ENCODE peak calls at places on chromosomes 16 and 17, in ten cellular contexts. M is left ventricle myocardium inferior, I is ovary, R is mucosa of descending colon, Z is thoracic aorta, G is breast epithelium, N is kidney epithelial cell, Y is BE2C, D is HFF-Myc, C is heart right ventricle. B is an unnamed sample.

GRCh38 chr17:81429353-81429774 is 34.1 kb downstream of the BAHCC1 start:
- DNase-seq in M (peak), I (peak), R (peak), Z (no peak), G (peak), N (no peak), Y (peak), D (no peak), C (peak), B (no peak)

GRCh38 chr17:6495450-6496115 is 51.3 kb downstream of the PIMREG start:
- DNase-seq in M (no peak), I (peak), R (peak), Z (no peak), G (peak), N (no peak), Y (no peak), D (no peak), C (no peak), B (no peak)

GRCh38 chr17:48970224-48970623 is 1.8 kb upstream of the GIP start:
- DNase-seq in M (no peak), I (no peak), R (no peak), Z (no peak), G (no peak), N (no peak), Y (peak), D (no peak), C (no peak), B (no peak)

GRCh38 chr17:39726617-39727016 is 3.7 kb downstream of the MIEN1 start:
- DNase-seq in M (no peak), I (no peak), R (peak), Z (no peak), G (no peak), N (no peak), Y (no peak), D (no peak), C (no peak), B (no peak)

GRCh38 chr17:21025446-21025845 is 17.4 kb downstream of the USP22 start:
- DNase-seq in M (no peak), I (no peak), R (no peak), Z (no peak), G (no peak), N (no peak), Y (no peak), D (no peak), C (no peak), B (no peak)

GRCh38 chr16:49103298-49103697 is 178.3 kb downstream of the CBLN1 start:
- DNase-seq in M (no peak), I (no peak), R (no peak), Z (no peak), G (no peak), N (no peak), Y (no peak), D (no peak), C (no peak), B (no peak)

GRCh38 chr17:62680541-62681052 is 53.1 kb downstream of the MRC2 start:
- DNase-seq in M (no peak), I (peak), R (no peak), Z (no peak), G (no peak), N (no peak), Y (peak), D (no peak), C (no peak), B (no peak)

GRCh38 chr17:33447090-33447489 is 154.0 kb upstream of the ASIC2 start:
- DNase-seq in M (no peak), I (no peak), R (no peak), Z (no peak), G (no peak), N (no peak), Y (peak), D (no peak), C (no peak), B (no peak)

GRCh38 chr17:50064253-50064991 is 8.5 kb downstream of the ITGA3 start:
- DNase-seq in M (no peak), I (peak), R (peak), Z (peak), G (peak), N (peak), Y (no peak), D (peak), C (peak), B (no peak)

GRCh38 chr16:49052846-49053245 is 228.8 kb downstream of the CBLN1 start:
- DNase-seq in M (no peak), I (no peak), R (no peak), Z (no peak), G (no peak), N (no peak), Y (no peak), D (no peak), C (no peak), B (no peak)

GRCh38 chr16:89958068-89958467 is 9.5 kb downstream of the DEF8 start:
- DNase-seq in M (peak), I (no peak), R (no peak), Z (no peak), G (no peak), N (no peak), Y (peak), D (no peak), C (peak), B (no peak)

GRCh38 chr17:42809250-42809649 is 10.6 kb downstream of the CNTD1 start:
- DNase-seq in M (no peak), I (peak), R (no peak), Z (no peak), G (no peak), N (no peak), Y (no peak), D (peak), C (no peak), B (no peak)

GRCh38 chr16:89522287-89522686 is 14.1 kb downstream of the SPG7 start:
- DNase-seq in M (no peak), I (no peak), R (no peak), Z (no peak), G (no peak), N (no peak), Y (no peak), D (no peak), C (no peak), B (no peak)

GRCh38 chr16:9261376-9261775 is 169.9 kb downstream of the HAPSTR1 start:
- DNase-seq in M (no peak), I (no peak), R (no peak), Z (no peak), G (no peak), N (no peak), Y (no peak), D (no peak), C (no peak), B (no peak)

GRCh38 chr16:31427441-31428276 is 501 bp downstream of the COX6A2 start:
- DNase-seq in M (peak), I (peak), R (peak), Z (no peak), G (no peak), N (no peak), Y (no peak), D (no peak), C (peak), B (no peak)
- H3K4me3 ChIP-seq in M (peak), I (peak), R (no peak), Z (peak), G (peak), N (no peak), Y (no peak), D (no peak), C (peak), B (no peak)

DNA sequence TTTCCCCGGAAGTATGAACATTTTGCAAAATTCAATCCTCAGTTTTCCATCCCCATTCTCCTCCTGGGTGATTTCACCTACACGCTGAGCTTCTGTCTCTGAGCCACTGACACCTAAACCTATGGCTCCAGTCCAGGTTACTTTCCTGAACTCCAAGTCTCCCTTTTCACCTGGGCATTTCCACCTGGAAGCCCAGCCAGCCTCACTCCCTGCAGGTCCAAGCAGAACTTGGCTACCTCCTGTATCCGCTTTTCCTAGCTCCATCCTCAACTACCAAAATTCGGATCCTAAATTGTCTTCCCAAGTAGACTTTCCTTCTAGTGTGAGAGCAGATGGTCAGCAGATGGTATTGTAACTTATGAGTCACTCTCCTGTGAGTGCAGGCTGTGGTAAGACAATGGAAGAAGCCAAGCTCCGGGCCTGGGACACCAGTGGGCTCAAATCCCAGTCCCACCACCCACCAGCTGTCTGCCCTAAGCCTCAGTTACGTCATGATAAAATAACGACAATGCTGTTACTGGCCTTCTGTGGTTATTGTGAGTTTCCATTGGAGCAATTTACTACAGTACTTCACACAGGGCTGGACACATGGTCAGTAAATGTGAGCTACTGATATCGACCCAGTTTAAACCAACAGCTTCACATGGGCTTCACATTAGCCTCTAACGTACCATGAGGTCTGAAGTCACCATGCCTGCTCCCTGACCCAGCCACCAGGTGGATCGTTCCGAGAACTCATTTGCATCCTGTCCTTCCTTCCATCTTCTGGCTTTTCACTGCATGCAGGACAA is 33.3 kb downstream of the PECAM1 start:
- DNase-seq in M (peak), I (no peak), R (no peak), Z (no peak), G (no peak), N (peak), Y (no peak), D (peak), C (peak), B (no peak)
- TF ChIP-seq CTCF in M (no peak), I (no peak), R (no peak), Z (no peak), G (no peak), N (no peak), Y (no peak), D (peak), C (no peak), B (no peak)

GRCh38 chr16:76193851-76194620 is 83.2 kb upstream of the CNTNAP4 start:
- DNase-seq in M (no peak), I (no peak), R (no peak), Z (no peak), G (no peak), N (no peak), Y (no peak), D (no peak), C (no peak), B (no peak)

GRCh38 chr16:76197925-76198324 is 79.3 kb upstream of the CNTNAP4 start:
- DNase-seq in M (no peak), I (no peak), R (no peak), Z (no peak), G (no peak), N (no peak), Y (no peak), D (no peak), C (no peak), B (no peak)

GRCh38 chr16:76190480-76190879 is 86.7 kb upstream of the CNTNAP4 start:
- DNase-seq in M (no peak), I (no peak), R (no peak), Z (no peak), G (no peak), N (no peak), Y (no peak), D (no peak), C (no peak), B (no peak)

GRCh38 chr16:76195648-76196047 is 81.6 kb upstream of the CNTNAP4 start:
- DNase-seq in M (no peak), I (no peak), R (no peak), Z (no peak), G (no peak), N (no peak), Y (no peak), D (no peak), C (no peak), B (no peak)

DNA sequence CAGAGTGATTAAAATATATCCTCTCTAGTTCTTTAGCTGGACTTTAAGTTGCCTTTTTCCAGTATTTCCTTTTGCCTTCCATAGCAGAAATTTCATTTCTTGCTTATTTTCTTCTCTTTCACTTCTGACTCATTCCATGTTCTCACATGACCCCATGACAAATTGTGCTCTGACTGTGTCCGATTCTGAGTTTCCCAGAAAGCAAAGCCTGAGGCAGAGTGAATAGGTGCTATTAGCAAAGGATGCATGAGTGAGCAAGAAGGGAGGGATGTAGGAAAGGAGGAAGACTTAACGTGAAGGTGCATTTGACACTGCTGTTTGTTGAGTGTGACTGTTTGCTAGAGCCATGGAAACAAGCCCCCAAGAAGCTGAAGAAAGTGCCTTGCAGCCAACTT is 82.6 kb upstream of the CNTNAP4 start:
- DNase-seq in M (no peak), I (no peak), R (no peak), Z (no peak), G (no peak), N (peak), Y (no peak), D (no peak), C (no peak), B (no peak)
- H3K4me3 ChIP-seq in M (no peak), I (no peak), R (no peak), Z (no peak), G (no peak), N (no peak), Y (no peak), D (no peak), C (no peak), B (no peak)

GRCh38 chr17:73650147-73650546 is 5.9 kb upstream of the SDK2 start:
- DNase-seq in M (no peak), I (no peak), R (no peak), Z (no peak), G (no peak), N (no peak), Y (peak), D (no peak), C (no peak), B (no peak)
- TF ChIP-seq CTCF in M (peak), I (no peak), R (peak), Z (no peak), G (no peak), N (no peak), Y (peak), D (no peak), C (peak), B (peak)

DNA sequence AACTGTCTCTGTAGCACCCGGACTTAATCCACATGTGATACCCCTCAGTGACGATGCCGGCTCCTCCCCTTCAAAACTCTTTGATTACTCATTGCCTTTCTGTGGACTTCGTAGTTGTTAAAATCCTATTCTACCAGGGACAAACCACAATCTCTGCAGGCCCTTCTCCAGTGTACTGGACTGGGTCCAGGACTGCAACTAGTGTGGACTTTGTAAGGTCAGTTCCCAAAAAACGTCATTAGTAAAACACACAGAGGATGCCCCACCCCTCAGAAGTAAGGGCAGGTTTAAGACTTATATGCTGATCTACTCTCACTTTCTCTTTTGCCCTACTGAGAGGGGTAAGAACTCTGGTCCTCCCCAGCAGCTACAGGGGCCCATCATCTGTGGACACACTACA is 10.5 kb upstream of the NUDT7 start:
- DNase-seq in M (no peak), I (no peak), R (no peak), Z (no peak), G (no peak), N (no peak), Y (no peak), D (no peak), C (no peak), B (no peak)
- H3K4me3 ChIP-seq in M (no peak), I (no peak), R (no peak), Z (no peak), G (no peak), N (no peak), Y (no peak), D (no peak), C (no peak), B (no peak)

DNA sequence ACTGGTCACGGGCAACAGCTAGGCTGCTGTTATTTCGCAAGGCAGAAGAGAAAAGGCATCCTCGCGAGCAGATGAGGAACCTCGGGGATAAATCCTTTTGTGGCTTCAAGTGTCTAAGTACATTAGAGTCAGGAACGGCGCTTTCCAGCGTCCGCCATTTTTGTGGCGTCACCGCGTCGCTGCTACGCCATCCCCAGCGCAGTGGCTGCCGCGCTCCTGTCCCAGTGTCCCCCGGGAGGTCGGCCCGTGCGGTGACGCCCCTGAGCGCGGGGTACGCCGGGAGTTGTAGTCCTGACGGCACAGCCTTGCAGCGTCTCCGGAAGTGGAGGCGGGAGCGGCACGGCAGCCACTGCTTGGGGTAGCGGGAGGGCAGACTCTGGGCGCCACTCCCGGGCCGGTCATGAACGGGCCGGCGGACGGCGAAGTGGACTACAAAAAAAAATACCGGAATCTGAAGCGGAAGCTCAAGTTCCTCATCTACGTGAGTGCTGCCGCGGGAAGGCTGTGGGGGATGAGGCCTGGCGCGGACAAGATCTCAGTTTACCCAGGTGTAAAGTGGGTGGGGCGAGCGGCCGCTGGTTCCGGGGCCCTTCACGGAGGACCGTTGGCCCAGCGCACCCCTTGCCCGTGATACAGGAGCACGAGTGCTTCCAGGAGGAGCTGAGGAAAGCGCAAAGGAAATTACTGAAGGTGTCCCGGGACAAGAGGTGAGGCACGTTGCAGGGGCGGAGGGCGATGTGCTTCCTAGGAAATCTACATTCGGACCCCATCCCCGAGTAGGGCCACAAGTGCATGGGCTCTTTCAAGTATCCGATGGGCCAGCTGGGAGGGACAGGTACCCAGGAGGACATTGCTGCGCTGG is at the start of gene INO80E:
- DNase-seq in M (peak), I (peak), R (peak), Z (peak), G (peak), N (peak), Y (peak), D (peak), C (peak), B (peak)
- TF ChIP-seq CTCF in M (no peak), I (no peak), R (peak), Z (no peak), G (peak), N (no peak), Y (no peak), D (no peak), C (no peak), B (no peak)

GRCh38 chr17:29293890-29294579 is at the start of gene NUFIP2:
- DNase-seq in M (peak), I (peak), R (peak), Z (peak), G (peak), N (peak), Y (peak), D (peak), C (peak), B (peak)

GRCh38 chr17:29291163-29291752 is 2.7 kb downstream of the NUFIP2 start:
- DNase-seq in M (no peak), I (no peak), R (no peak), Z (no peak), G (no peak), N (peak), Y (no peak), D (peak), C (no peak), B (no peak)

GRCh38 chr17:29292071-29292991 is 1.6 kb downstream of the NUFIP2 start:
- DNase-seq in M (peak), I (peak), R (peak), Z (peak), G (peak), N (no peak), Y (peak), D (no peak), C (peak), B (no peak)

GRCh38 chr17:29292992-29293889 is 707 bp downstream of the NUFIP2 start:
- DNase-seq in M (peak), I (peak), R (peak), Z (peak), G (peak), N (no peak), Y (peak), D (no peak), C (peak), B (no peak)

GRCh38 chr17:29289852-29290251 is 4.1 kb downstream of the NUFIP2 start:
- DNase-seq in M (no peak), I (no peak), R (no peak), Z (no peak), G (no peak), N (no peak), Y (no peak), D (no peak), C (no peak), B (no peak)
- H3K4me3 ChIP-seq in M (peak), I (no peak), R (no peak), Z (peak), G (no peak), N (no peak), Y (no peak), D (peak), C (no peak), B (no peak)

DNA sequence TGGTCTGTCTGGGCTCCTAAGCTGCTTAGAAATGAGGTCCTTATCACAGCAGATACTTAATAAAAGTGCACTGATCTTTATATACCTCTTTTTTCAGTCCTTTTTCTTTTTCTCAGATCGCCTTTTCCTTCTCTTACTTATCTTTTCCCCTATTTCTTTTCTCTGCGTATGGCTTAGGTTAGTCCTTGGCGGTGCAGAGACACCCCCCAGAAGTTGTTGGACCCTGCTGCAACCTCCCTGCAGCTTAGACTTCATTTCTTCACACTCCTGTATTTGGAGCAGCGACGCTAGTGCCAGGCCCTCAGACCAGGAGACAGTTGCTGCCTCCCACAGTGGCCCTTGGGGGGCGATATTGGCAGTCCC is 67.6 kb downstream of the CENPV start:
- DNase-seq in M (no peak), I (no peak), R (no peak), Z (no peak), G (no peak), N (no peak), Y (no peak), D (no peak), C (no peak), B (no peak)
- TF ChIP-seq CTCF in M (peak), I (no peak), R (peak), Z (no peak), G (no peak), N (peak), Y (peak), D (peak), C (peak), B (peak)

GRCh38 chr17:76969598-76970172 is 101.5 kb downstream of the MGAT5B start:
- DNase-seq in M (no peak), I (no peak), R (no peak), Z (no peak), G (no peak), N (no peak), Y (peak), D (no peak), C (no peak), B (no peak)
- H3K4me3 ChIP-seq in M (peak), I (no peak), R (no peak), Z (peak), G (peak), N (peak), Y (peak), D (no peak), C (no peak), B (no peak)